ENCODE peak calls at places on chromosomes 12 and 14, in four cellular contexts. C is endothelial cell of umbilical vein, O is hepatocyte, V is mammary epithelial cell. M is an unnamed sample.

GRCh38 chr12:124248862-124249825 is 45.7 kb upstream of the RFLNA start:
- DNase-seq in C (no peak), O (no peak), V (no peak), M (no peak)

GRCh38 chr12:96250119-96250685 is 56.0 kb downstream of the ELK3 start:
- DNase-seq in C (no peak), O (no peak), V (no peak), M (no peak)

GRCh38 chr14:76775695-76776305 is 14.5 kb downstream of the VASH1 start:
- DNase-seq in C (no peak), O (no peak), V (no peak), M (no peak)

GRCh38 chr14:77458249-77458950 is 507 bp downstream of the AHSA1 start:
- DNase-seq in C (no peak), O (peak), V (peak), M (peak)

GRCh38 chr14:102776761-102777710 is at the start of gene TRAF3:
- DNase-seq in C (peak), O (peak), V (peak), M (peak)

GRCh38 chr12:86091676-86092075 is 164.5 kb downstream of the MGAT4C start:
- DNase-seq in C (no peak), O (no peak), V (no peak), M (peak)

GRCh38 chr12:93868771-93869170 is 191.6 kb downstream of the CRADD start:
- DNase-seq in C (no peak), O (no peak), V (no peak), M (no peak)

GRCh38 chr12:123319826-123320225 is 44.8 kb downstream of the SBNO1 start:
- DNase-seq in C (no peak), O (no peak), V (no peak), M (no peak)

GRCh38 chr12:52682381-52682660 is 2.1 kb upstream of the KRT1 start:
- DNase-seq in C (no peak), O (no peak), V (no peak), M (no peak)

GRCh38 chr12:52171950-52172512 is 19.8 kb downstream of the KRT80 start:
- DNase-seq in C (no peak), O (no peak), V (peak), M (no peak)

GRCh38 chr12:9244894-9245293 is 36.7 kb upstream of the PZP start:
- DNase-seq in C (no peak), O (no peak), V (peak), M (no peak)

GRCh38 chr14:77738559-77739250 is 22.3 kb downstream of the SNW1 start:
- DNase-seq in C (peak), O (no peak), V (no peak), M (no peak)

GRCh38 chr12:104699489-104700194 is 242.9 kb downstream of the CHST11 start:
- DNase-seq in C (no peak), O (no peak), V (no peak), M (no peak)

GRCh38 chr12:50411051-50411660 is 10.5 kb downstream of the LARP4 start:
- DNase-seq in C (no peak), O (no peak), V (no peak), M (no peak)

GRCh38 chr14:49512147-49512551 is 74.0 kb downstream of the RPS29 start:
- DNase-seq in C (peak), O (no peak), V (peak), M (peak)

GRCh38 chr12:110677206-110677911 is 11.6 kb downstream of the HVCN1 start:
- DNase-seq in C (no peak), O (no peak), V (no peak), M (no peak)

GRCh38 chr14:59787045-59787674 is 83.4 kb downstream of the RTN1 start:
- DNase-seq in C (no peak), O (no peak), V (no peak), M (no peak)

GRCh38 chr12:111446044-111446581 is 40.4 kb downstream of the SH2B3 start:
- DNase-seq in C (peak), O (no peak), V (no peak), M (peak)

GRCh38 chr12:43882578-43883178 is 46.8 kb downstream of the TMEM117 start:
- DNase-seq in C (peak), O (peak), V (peak), M (peak)

GRCh38 chr14:68140111-68140741 is 320.6 kb downstream of the RAD51B start:
- DNase-seq in C (peak), O (peak), V (peak), M (peak)

GRCh38 chr12:14216405-14217294 is 148.8 kb upstream of the ATF7IP start:
- DNase-seq in C (peak), O (no peak), V (peak), M (peak)

GRCh38 chr12:111408116-111408440 is 2.4 kb downstream of the SH2B3 start:
- DNase-seq in C (no peak), O (no peak), V (no peak), M (no peak)

GRCh38 chr12:77992760-77993159 is 162.1 kb downstream of the NAV3 start:
- DNase-seq in C (no peak), O (no peak), V (no peak), M (no peak)

GRCh38 chr14:65263161-65263788 is 149.3 kb upstream of the FUT8 start:
- DNase-seq in C (peak), O (no peak), V (no peak), M (no peak)

GRCh38 chr14:74368441-74368840 is 20.2 kb downstream of the VRTN start:
- DNase-seq in C (no peak), O (no peak), V (no peak), M (no peak)

GRCh38 chr14:31944256-31945073 is 132.6 kb upstream of the ARHGAP5 start:
- DNase-seq in C (no peak), O (peak), V (no peak), M (no peak)

GRCh38 chr12:27424631-27425230 is 21.8 kb upstream of the SMCO2 start:
- DNase-seq in C (peak), O (peak), V (peak), M (peak)

GRCh38 chr12:52081263-52081733 is 1.8 kb downstream of the SMIM41 start:
- DNase-seq in C (no peak), O (no peak), V (no peak), M (no peak)

GRCh38 chr14:58082491-58083098 is 69.4 kb downstream of the ARMH4 start:
- DNase-seq in C (peak), O (peak), V (peak), M (peak)

GRCh38 chr14:99604766-99605298 is 825 bp upstream of the CCDC85C start:
- DNase-seq in C (peak), O (peak), V (peak), M (peak)

GRCh38 chr14:72742682-72743195 is 151.2 kb downstream of the DPF3 start:
- DNase-seq in C (no peak), O (no peak), V (no peak), M (no peak)

GRCh38 chr12:75816892-75817291 is 214.7 kb downstream of the PHLDA1 start:
- DNase-seq in C (peak), O (no peak), V (peak), M (peak)

GRCh38 chr12:66244446-66244845 is 55.4 kb downstream of the IRAK3 start:
- DNase-seq in C (no peak), O (no peak), V (no peak), M (no peak)

GRCh38 chr14:54609576-54609975 is 42.6 kb downstream of the SAMD4A start:
- DNase-seq in C (no peak), O (no peak), V (no peak), M (no peak)

GRCh38 chr14:35534130-35534883 is at the start of gene INSM2:
- DNase-seq in C (no peak), O (no peak), V (no peak), M (peak)

GRCh38 chr14:35533357-35534129 is 421 bp upstream of the INSM2 start:
- DNase-seq in C (peak), O (peak), V (peak), M (peak)

GRCh38 chr14:35535794-35536112 is 1.8 kb downstream of the INSM2 start:
- DNase-seq in C (no peak), O (no peak), V (no peak), M (no peak)

GRCh38 chr14:35532783-35533356 is 1.1 kb upstream of the INSM2 start:
- DNase-seq in C (peak), O (no peak), V (no peak), M (no peak)

GRCh38 chr14:35534884-35535793 is 1.2 kb downstream of the INSM2 start:
- DNase-seq in C (peak), O (peak), V (peak), M (peak)
- TF ChIP-seq EZH2 in C (peak), O (no peak), V (peak), M (no peak)

GRCh38 chr12:12745576-12746211 is 28.5 kb downstream of the CDKN1B start:
- DNase-seq in C (no peak), O (no peak), V (peak), M (no peak)

GRCh38 chr12:12747281-12747680 is 30.1 kb downstream of the CDKN1B start:
- DNase-seq in C (no peak), O (no peak), V (no peak), M (no peak)

GRCh38 chr12:12744556-12745305 is 27.6 kb downstream of the CDKN1B start:
- DNase-seq in C (no peak), O (no peak), V (no peak), M (no peak)

GRCh38 chr12:12748051-12748450 is 30.9 kb downstream of the CDKN1B start:
- DNase-seq in C (no peak), O (no peak), V (no peak), M (no peak)

DNA sequence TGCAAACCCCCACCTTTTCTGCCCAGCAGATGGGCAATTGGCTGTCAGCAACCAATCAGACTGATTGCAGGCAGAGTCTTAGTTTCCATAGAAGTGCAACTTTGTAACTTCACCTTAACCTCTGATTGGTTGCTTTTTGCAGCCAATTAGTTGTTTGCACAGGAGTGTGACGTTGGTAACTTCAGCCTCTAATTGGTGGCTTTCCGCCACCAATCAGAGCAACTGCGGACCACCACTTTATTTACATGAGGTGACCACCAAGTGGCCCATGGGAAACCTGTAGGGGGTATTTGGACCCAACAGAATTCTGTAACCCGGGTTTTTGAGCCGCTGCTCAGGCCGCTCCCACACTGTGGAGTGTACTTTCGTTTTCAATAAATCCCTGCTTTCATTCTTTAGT is 32.3 kb downstream of the CDKN1B start:
- DNase-seq in C (no peak), O (no peak), V (no peak), M (no peak)
- H3K4me3 ChIP-seq in C (no peak), O (no peak), V (no peak), M (no peak)

GRCh38 chr12:132583736-132584135 is 26.6 kb downstream of the LRCOL1 start:
- DNase-seq in C (no peak), O (no peak), V (no peak), M (no peak)
- TF ChIP-seq EZH2 in C (no peak), O (no peak), V (no peak), M (no peak)

DNA sequence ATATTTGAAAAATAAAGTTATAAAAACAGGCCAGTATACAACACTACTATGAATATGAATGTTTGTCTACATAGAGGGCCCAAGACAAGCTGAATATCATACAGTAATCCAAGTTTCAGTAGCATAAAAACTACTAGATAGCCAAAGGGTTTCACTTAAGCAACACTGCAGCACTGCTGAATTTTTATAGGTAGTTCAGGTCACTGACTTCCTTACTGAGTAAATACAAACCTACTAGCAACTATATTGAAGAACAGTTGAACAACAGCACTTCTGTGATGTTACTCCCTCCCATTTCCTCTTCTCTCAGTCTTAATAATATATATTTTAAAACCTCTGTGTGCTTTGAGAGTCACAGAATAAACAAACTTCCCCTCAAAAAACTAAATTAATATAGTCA is 42.7 kb downstream of the GTF2A1 start:
- DNase-seq in C (peak), O (no peak), V (no peak), M (no peak)
- H3K4me3 ChIP-seq in C (no peak), O (no peak), V (no peak), M (no peak)

DNA sequence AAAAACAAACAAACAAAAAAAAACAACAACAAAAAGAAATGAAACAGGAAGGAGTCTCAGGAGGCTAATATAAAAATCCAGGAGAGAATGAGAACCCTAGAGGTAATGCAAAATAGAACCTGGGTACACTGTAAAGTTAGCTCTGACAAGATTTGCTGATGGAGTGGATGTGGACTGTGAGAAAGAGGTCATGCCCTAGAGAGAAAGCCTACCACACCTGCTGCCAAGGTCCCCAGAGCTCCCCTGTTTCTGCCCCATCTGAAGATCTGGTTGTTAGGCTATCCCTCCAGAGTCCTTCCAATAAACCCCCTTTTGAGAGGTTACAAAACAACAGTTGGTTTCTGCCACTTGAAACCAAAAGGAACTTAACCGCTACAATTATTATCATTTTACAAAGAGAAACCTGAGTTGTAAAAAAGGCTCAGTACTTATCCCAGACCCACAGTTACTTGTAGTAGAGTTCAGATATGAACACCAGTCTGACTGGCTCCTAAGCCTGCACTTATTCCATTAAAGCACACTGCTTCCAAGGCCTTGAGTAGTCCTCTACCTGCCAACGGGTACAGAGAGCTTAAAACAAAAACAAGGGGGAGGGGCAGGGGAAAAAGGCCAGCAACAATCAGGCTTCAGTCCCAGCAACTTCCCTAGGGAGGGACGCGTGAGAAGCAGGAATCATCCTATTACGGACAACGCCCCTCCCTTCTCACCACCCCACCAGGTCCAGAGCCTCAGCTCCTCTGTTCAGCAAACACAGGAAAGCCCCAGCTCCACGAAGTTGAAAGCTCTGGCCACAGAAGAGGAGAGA is 27.7 kb downstream of the PPP1R13B start:
- DNase-seq in C (peak), O (peak), V (peak), M (peak)
- TF ChIP-seq EZH2 in C (no peak), O (no peak), V (no peak), M (no peak)

GRCh38 chr12:79688376-79689040 is 2.3 kb downstream of the PAWR start:
- DNase-seq in C (peak), O (no peak), V (peak), M (no peak)

GRCh38 chr12:79687711-79688270 is 3.0 kb downstream of the PAWR start:
- DNase-seq in C (peak), O (no peak), V (peak), M (no peak)

GRCh38 chr12:79685068-79685467 is 5.7 kb downstream of the PAWR start:
- DNase-seq in C (peak), O (no peak), V (peak), M (no peak)

GRCh38 chr12:79689041-79689476 is 1.7 kb downstream of the PAWR start:
- DNase-seq in C (no peak), O (no peak), V (no peak), M (peak)

GRCh38 chr12:79686171-79686570 is 4.6 kb downstream of the PAWR start:
- DNase-seq in C (peak), O (no peak), V (peak), M (no peak)
- H3K4me3 ChIP-seq in C (peak), O (no peak), V (peak), M (no peak)

GRCh38 chr14:36505193-36505815 is 14.7 kb downstream of the NKX2-1 start:
- DNase-seq in C (no peak), O (peak), V (no peak), M (no peak)
- TF ChIP-seq EZH2 in C (peak), O (peak), V (no peak), M (peak)

GRCh38 chr12:121750507-121750955 is 38.0 kb downstream of the TMEM120B start:
- DNase-seq in C (no peak), O (no peak), V (no peak), M (no peak)

GRCh38 chr12:121751034-121751433 is 38.5 kb downstream of the TMEM120B start:
- DNase-seq in C (no peak), O (no peak), V (no peak), M (no peak)

GRCh38 chr12:121748218-121748570 is 35.6 kb downstream of the TMEM120B start:
- DNase-seq in C (no peak), O (peak), V (no peak), M (peak)

GRCh38 chr12:121749267-121749666 is 36.7 kb downstream of the TMEM120B start:
- DNase-seq in C (no peak), O (no peak), V (no peak), M (no peak)

GRCh38 chr12:121748571-121749265 is 36.2 kb downstream of the TMEM120B start:
- DNase-seq in C (peak), O (peak), V (no peak), M (peak)
- H3K4me3 ChIP-seq in C (no peak), O (no peak), V (no peak), M (no peak)

M was measured in A673.